ENCODE peak calls at places on chromosomes 3 and 15, in four cellular contexts. T is astrocyte, V is esophagus squamous epithelium, W is heart left ventricle. M is an unnamed sample.

GRCh38 chr3:68893600-68894239 is 38.6 kb downstream of the TAFA4 start:
- DNase-seq in T (peak), V (no peak), W (no peak), M (no peak)

GRCh38 chr3:134771962-134772361 is 23.1 kb upstream of the EPHB1 start:
- DNase-seq in T (no peak), V (no peak), W (no peak), M (no peak)

GRCh38 chr3:118977118-118977517 is 57.5 kb downstream of the IGSF11 start:
- DNase-seq in T (no peak), V (no peak), W (no peak), M (no peak)

GRCh38 chr3:32480596-32480995 is 22.1 kb downstream of the CMTM6 start:
- DNase-seq in T (no peak), V (no peak), W (no peak), M (no peak)

GRCh38 chr15:83163032-83163431 is 44.6 kb downstream of the HDGFL3 start:
- DNase-seq in T (no peak), V (no peak), W (no peak), M (no peak)

GRCh38 chr15:68384451-68385239 is 47.3 kb downstream of the ITGA11 start:
- DNase-seq in T (peak), V (no peak), W (peak), M (no peak)

GRCh38 chr3:127424766-127425504 is 137.1 kb upstream of the PRR20G start:
- DNase-seq in T (no peak), V (no peak), W (peak), M (no peak)

GRCh38 chr3:116423365-116423764 is 21.9 kb downstream of the LSAMP start:
- DNase-seq in T (peak), V (no peak), W (no peak), M (no peak)

GRCh38 chr3:171412054-171412453 is 48.2 kb downstream of the TNIK start:
- DNase-seq in T (no peak), V (no peak), W (no peak), M (no peak)

GRCh38 chr3:171404376-171404982 is 55.7 kb downstream of the TNIK start:
- DNase-seq in T (peak), V (no peak), W (no peak), M (no peak)

GRCh38 chr3:171402281-171402680 is 57.9 kb downstream of the TNIK start:
- DNase-seq in T (no peak), V (no peak), W (no peak), M (no peak)

GRCh38 chr3:171407746-171408145 is 52.5 kb downstream of the TNIK start:
- DNase-seq in T (peak), V (no peak), W (no peak), M (no peak)
- H3K27ac ChIP-seq in T (no peak), V (no peak), W (no peak), M (no peak)

GRCh38 chr15:76376029-76376428 is 39.5 kb downstream of the ISL2 start:
- DNase-seq in T (no peak), V (no peak), W (no peak), M (no peak)
- H3K27ac ChIP-seq in T (no peak), V (no peak), W (no peak), M (no peak)

GRCh38 chr15:98777426-98777825 is 129.1 kb downstream of the IGF1R start:
- DNase-seq in T (no peak), V (no peak), W (no peak), M (no peak)
- H3K27ac ChIP-seq in T (no peak), V (peak), W (no peak), M (peak)

DNA sequence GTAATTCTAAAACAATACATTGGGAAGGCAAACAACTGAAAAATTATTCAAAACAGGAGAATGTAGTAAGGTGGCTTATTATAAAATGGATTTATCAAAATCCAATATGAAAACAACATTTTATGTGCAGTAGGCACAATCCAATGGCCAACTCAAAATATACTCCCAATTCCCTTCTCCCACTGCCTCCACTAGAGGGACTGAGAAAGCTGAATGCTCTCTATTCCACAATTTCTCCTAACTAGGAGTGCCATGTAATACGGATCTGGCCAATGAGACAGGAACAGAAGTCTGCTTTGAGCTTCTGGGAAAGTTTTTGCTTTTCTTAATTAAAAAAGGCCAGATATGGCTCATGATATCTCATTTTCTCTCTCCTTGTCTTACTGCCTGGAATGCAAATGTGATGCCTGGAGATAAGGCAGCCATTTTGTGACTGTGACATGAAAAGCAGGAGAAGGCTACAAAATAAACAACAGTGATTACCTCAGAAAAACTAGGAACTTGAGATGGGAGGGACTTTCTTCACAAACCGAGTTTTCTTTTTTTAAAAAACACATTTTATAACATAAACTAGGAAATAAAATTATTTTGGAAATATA is 18.8 kb upstream of the VGLL4 start:
- DNase-seq in T (no peak), V (no peak), W (no peak), M (no peak)
- H3K27ac ChIP-seq in T (no peak), V (no peak), W (no peak), M (no peak)

GRCh38 chr3:182921665-182922355 is 58.5 kb downstream of the DCUN1D1 start:
- DNase-seq in T (peak), V (no peak), W (no peak), M (no peak)
- H3K27ac ChIP-seq in T (no peak), V (no peak), W (no peak), M (no peak)

GRCh38 chr3:108200024-108200423 is 22.2 kb downstream of the IFT57 start:
- DNase-seq in T (no peak), V (no peak), W (no peak), M (no peak)

GRCh38 chr3:108201258-108201657 is 21.0 kb downstream of the IFT57 start:
- DNase-seq in T (no peak), V (no peak), W (no peak), M (no peak)

GRCh38 chr3:108202834-108203233 is 19.4 kb downstream of the IFT57 start:
- DNase-seq in T (peak), V (no peak), W (no peak), M (no peak)

DNA sequence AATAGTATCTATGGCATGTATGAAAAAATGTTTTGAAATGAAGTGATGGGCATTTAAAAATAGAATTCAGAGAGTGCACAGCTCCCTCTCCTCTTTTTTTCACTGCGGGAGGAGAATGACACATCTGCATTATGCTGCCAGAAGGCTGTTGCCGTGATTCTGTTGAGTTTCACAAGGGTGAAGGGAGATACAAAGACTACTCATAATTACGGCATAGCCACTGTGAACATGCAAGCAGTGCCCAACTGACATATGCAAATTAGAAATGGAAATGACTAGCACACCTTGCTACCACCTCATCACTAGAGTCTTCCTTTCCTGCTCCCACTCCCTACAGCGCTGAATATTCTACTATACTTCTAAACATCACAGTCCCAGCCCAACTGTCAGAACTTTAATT is 20.1 kb downstream of the IFT57 start:
- DNase-seq in T (peak), V (no peak), W (no peak), M (no peak)
- H3K27ac ChIP-seq in T (no peak), V (no peak), W (no peak), M (no peak)

GRCh38 chr3:186444288-186444687 is 82.3 kb upstream of the DGKG start:
- DNase-seq in T (no peak), V (no peak), W (no peak), M (no peak)

GRCh38 chr3:186444974-186445373 is 82.9 kb upstream of the DGKG start:
- DNase-seq in T (no peak), V (no peak), W (no peak), M (no peak)

GRCh38 chr3:186439725-186440124 is 77.7 kb upstream of the DGKG start:
- DNase-seq in T (no peak), V (no peak), W (no peak), M (no peak)

GRCh38 chr3:186442162-186442561 is 80.1 kb upstream of the DGKG start:
- DNase-seq in T (no peak), V (no peak), W (peak), M (peak)

DNA sequence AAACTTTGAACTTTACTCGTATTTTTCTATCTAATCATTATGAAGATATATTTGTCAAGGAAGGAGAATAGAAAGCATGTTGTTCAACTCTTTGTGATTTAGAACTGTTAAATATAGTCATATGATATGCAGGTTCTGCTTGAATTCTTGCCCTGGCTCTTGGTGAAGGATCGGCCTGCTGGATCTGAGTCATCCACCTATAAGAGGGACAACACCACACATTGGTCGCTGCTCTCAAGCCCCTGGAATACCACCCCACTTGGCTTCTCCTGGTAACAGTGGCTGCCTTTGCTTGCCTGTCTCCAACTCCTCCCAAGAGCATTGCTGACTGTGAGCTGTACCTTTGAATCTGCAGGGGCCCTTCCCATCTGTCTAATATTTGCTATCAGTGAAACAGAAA is 78.8 kb upstream of the DGKG start:
- DNase-seq in T (no peak), V (no peak), W (peak), M (no peak)
- H3K27ac ChIP-seq in T (no peak), V (no peak), W (peak), M (peak)

GRCh38 chr3:142029052-142029642 is 120.2 kb downstream of the TFDP2 start:
- DNase-seq in T (no peak), V (no peak), W (no peak), M (no peak)

GRCh38 chr3:142029791-142030190 is 119.6 kb downstream of the TFDP2 start:
- DNase-seq in T (no peak), V (no peak), W (no peak), M (no peak)

GRCh38 chr3:142027295-142027694 is 122.0 kb downstream of the TFDP2 start:
- DNase-seq in T (no peak), V (no peak), W (no peak), M (no peak)

GRCh38 chr3:142027713-142028112 is 121.6 kb downstream of the TFDP2 start:
- DNase-seq in T (peak), V (no peak), W (no peak), M (no peak)

GRCh38 chr3:142028174-142028833 is 121.0 kb downstream of the TFDP2 start:
- DNase-seq in T (peak), V (no peak), W (peak), M (no peak)
- H3K27ac ChIP-seq in T (peak), V (peak), W (peak), M (peak)

GRCh38 chr3:112306825-112307224 is 12.8 kb upstream of the SLC9C1 start:
- DNase-seq in T (no peak), V (no peak), W (no peak), M (no peak)
- H3K27ac ChIP-seq in T (no peak), V (no peak), W (no peak), M (no peak)

GRCh38 chr15:39794970-39795369 is 12.3 kb upstream of the FSIP1 start:
- DNase-seq in T (no peak), V (no peak), W (no peak), M (no peak)
- H3K27ac ChIP-seq in T (no peak), V (no peak), W (no peak), M (no peak)